ENCODE peak calls at places on chromosome 17, in ten cellular contexts. Z, F, S, V, I, L, K, Y, W and U are unnamed samples.

GRCh38 chr17:68103148-68103547 is 67.6 kb downstream of the KPNA2 start:
- DNase-seq in Z (no peak), F (no peak), S (no peak), V (no peak), I (peak; percentile 7), L (no peak), K (no peak), Y (no peak), W (no peak), U (no peak)

GRCh38 chr17:80360396-80360795 is 54.6 kb upstream of the ENDOV start:
- DNase-seq in Z (no peak), F (no peak), S (no peak), V (no peak), I (no peak), L (no peak), K (no peak), Y (no peak), W (no peak), U (no peak)

GRCh38 chr17:74512041-74512440 is 19.2 kb downstream of the CD300LB start:
- DNase-seq in Z (no peak), F (no peak), S (no peak), V (no peak), I (no peak), L (no peak), K (no peak), Y (no peak), W (no peak), U (no peak)

GRCh38 chr17:75914643-75915265 is 10.1 kb upstream of the MRPL38 start:
- DNase-seq in Z (no peak), F (no peak), S (no peak), V (no peak), I (no peak), L (no peak), K (no peak), Y (no peak), W (no peak), U (no peak)

GRCh38 chr17:1648582-1649115 is 1.0 kb downstream of the RILP start:
- DNase-seq in Z (peak; percentile 77), F (peak; percentile 97), S (peak; percentile 89), V (peak; percentile 94), I (peak; percentile 92), L (peak; percentile 91), K (peak; percentile 91), Y (peak; percentile 93), W (peak; percentile 94), U (peak; percentile 89)

GRCh38 chr17:7656958-7657715 is 6.4 kb downstream of the ATP1B2 start:
- DNase-seq in Z (no peak), F (peak; percentile 69), S (no peak), V (no peak), I (peak; percentile 28), L (no peak), K (no peak), Y (no peak), W (no peak), U (no peak)

GRCh38 chr17:40791808-40792436 is 7.8 kb downstream of the KRT28 start:
- DNase-seq in Z (no peak), F (no peak), S (no peak), V (no peak), I (peak; percentile 35), L (no peak), K (no peak), Y (no peak), W (no peak), U (peak; percentile 15)

GRCh38 chr17:78935419-78936323 is 10.5 kb upstream of the TIMP2 start:
- DNase-seq in Z (peak; percentile 96), F (peak; percentile 83), S (no peak), V (no peak), I (peak; percentile 95), L (no peak), K (no peak), Y (no peak), W (no peak), U (no peak)

GRCh38 chr17:28174352-28175046 is 132.0 kb downstream of the NLK start:
- DNase-seq in Z (no peak), F (no peak), S (no peak), V (peak; percentile 30), I (peak; percentile 32), L (no peak), K (peak; percentile 12), Y (peak; percentile 14), W (peak; percentile 16), U (no peak)

GRCh38 chr17:68096111-68096510 is 60.6 kb downstream of the KPNA2 start:
- DNase-seq in Z (no peak), F (no peak), S (no peak), V (no peak), I (no peak), L (no peak), K (no peak), Y (no peak), W (no peak), U (no peak)

GRCh38 chr17:17028059-17028877 is 14.0 kb upstream of the MPRIP start:
- DNase-seq in Z (peak; percentile 49), F (peak; percentile 90), S (no peak), V (no peak), I (peak; percentile 48), L (no peak), K (no peak), Y (no peak), W (no peak), U (peak; percentile 75)

GRCh38 chr17:41735744-41736143 is 1.3 kb upstream of the HAP1 start:
- DNase-seq in Z (no peak), F (no peak), S (no peak), V (no peak), I (no peak), L (no peak), K (no peak), Y (no peak), W (no peak), U (no peak)

GRCh38 chr17:10754109-10754508 is 24.3 kb upstream of the TMEM220 start:
- DNase-seq in Z (no peak), F (no peak), S (no peak), V (peak; percentile 45), I (no peak), L (no peak), K (no peak), Y (peak; percentile 42), W (no peak), U (peak; percentile 48)

GRCh38 chr17:61454932-61455753 is 2.9 kb downstream of the TBX4 start:
- DNase-seq in Z (no peak), F (no peak), S (no peak), V (no peak), I (no peak), L (no peak), K (no peak), Y (no peak), W (no peak), U (no peak)

GRCh38 chr17:4539576-4540223 is 15.5 kb downstream of the MYBBP1A start:
- DNase-seq in Z (no peak), F (peak; percentile 56), S (no peak), V (no peak), I (no peak), L (no peak), K (no peak), Y (no peak), W (no peak), U (no peak)

GRCh38 chr17:41666708-41667279 is 21.9 kb upstream of the EIF1 start:
- DNase-seq in Z (no peak), F (peak; percentile 94), S (peak; percentile 75), V (peak; percentile 93), I (peak; percentile 79), L (peak; percentile 83), K (peak; percentile 81), Y (peak; percentile 96), W (peak; percentile 88), U (peak; percentile 58)

GRCh38 chr17:43333438-43333943 is 65.3 kb upstream of the ARL4D start:
- DNase-seq in Z (no peak), F (no peak), S (no peak), V (no peak), I (no peak), L (no peak), K (no peak), Y (no peak), W (no peak), U (no peak)

GRCh38 chr17:74704536-74704935 is 8.2 kb downstream of the CD300LF start:
- DNase-seq in Z (no peak), F (no peak), S (no peak), V (no peak), I (no peak), L (no peak), K (no peak), Y (no peak), W (no peak), U (no peak)

GRCh38 chr17:50781167-50781566 is 13.8 kb upstream of the ANKRD40CL start:
- DNase-seq in Z (no peak), F (no peak), S (no peak), V (no peak), I (no peak), L (no peak), K (no peak), Y (no peak), W (no peak), U (no peak)

GRCh38 chr17:40935624-40936023 is 1.8 kb downstream of the KRT23 start:
- DNase-seq in Z (no peak), F (no peak), S (no peak), V (no peak), I (peak; percentile 31), L (no peak), K (no peak), Y (no peak), W (no peak), U (no peak)

GRCh38 chr17:47205419-47205963 is 3.7 kb upstream of the MYL4 start:
- DNase-seq in Z (peak; percentile 73), F (peak; percentile 73), S (peak; percentile 29), V (peak; percentile 72), I (peak; percentile 77), L (peak; percentile 77), K (peak; percentile 59), Y (peak; percentile 70), W (peak; percentile 49), U (no peak)

GRCh38 chr17:48868916-48869500 is 23.6 kb upstream of the ATP5MC1 start:
- DNase-seq in Z (no peak), F (no peak), S (no peak), V (no peak), I (no peak), L (no peak), K (no peak), Y (no peak), W (no peak), U (no peak)

GRCh38 chr17:42214156-42214555 is 19.9 kb upstream of the GHDC start:
- DNase-seq in Z (no peak), F (no peak), S (no peak), V (no peak), I (no peak), L (no peak), K (no peak), Y (no peak), W (no peak), U (no peak)

GRCh38 chr17:3827124-3827773 is 18.8 kb downstream of the NCBP3 start:
- DNase-seq in Z (peak; percentile 17), F (no peak), S (peak; percentile 53), V (peak; percentile 73), I (peak; percentile 66), L (peak; percentile 65), K (peak; percentile 59), Y (peak; percentile 76), W (peak; percentile 83), U (peak; percentile 66)

GRCh38 chr17:9467518-9467917 is 108.1 kb downstream of the STX8 start:
- DNase-seq in Z (no peak), F (no peak), S (no peak), V (no peak), I (no peak), L (no peak), K (no peak), Y (no peak), W (no peak), U (no peak)

GRCh38 chr17:50883850-50884291 is 17.7 kb upstream of the TOB1 start:
- DNase-seq in Z (no peak), F (no peak), S (no peak), V (no peak), I (no peak), L (peak; percentile 27), K (no peak), Y (no peak), W (no peak), U (no peak)

GRCh38 chr17:61410555-61411089 is 11.0 kb downstream of the TBX2 start:
- DNase-seq in Z (no peak), F (peak; percentile 93), S (peak; percentile 55), V (peak; percentile 81), I (peak; percentile 88), L (peak; percentile 66), K (peak; percentile 63), Y (peak; percentile 81), W (peak; percentile 68), U (peak; percentile 38)